ENCODE peak calls at places on chromosomes 3 and 15, in nine cellular contexts. A, W, P, B, I, N, E, L and F are unnamed samples.

GRCh38 chr3:128768471-128768870 is 42.5 kb downstream of the RAB7A start:
- DNase-seq in A (no peak), W (no peak), P (no peak), B (no peak), I (no peak), N (no peak), E (no peak), L (no peak), F (no peak)

GRCh38 chr15:25775317-25775912 is 87.7 kb downstream of the ATP10A start:
- DNase-seq in A (no peak), W (no peak), P (no peak), B (no peak), I (no peak), N (peak), E (no peak), L (no peak), F (no peak)

GRCh38 chr15:34160735-34161134 is 49.2 kb downstream of the KATNBL1 start:
- DNase-seq in A (no peak), W (no peak), P (no peak), B (no peak), I (no peak), N (no peak), E (no peak), L (no peak), F (no peak)

GRCh38 chr3:117084739-117085270 is 375.2 kb downstream of the TUSC7 start:
- DNase-seq in A (no peak), W (no peak), P (no peak), B (no peak), I (no peak), N (no peak), E (no peak), L (no peak), F (no peak)

GRCh38 chr3:43142472-43142871 is 36.6 kb upstream of the POMGNT2 start:
- DNase-seq in A (no peak), W (no peak), P (no peak), B (no peak), I (no peak), N (no peak), E (no peak), L (no peak), F (no peak)

GRCh38 chr3:7144696-7145308 is 283.9 kb downstream of the GRM7 start:
- DNase-seq in A (no peak), W (no peak), P (no peak), B (no peak), I (no peak), N (peak), E (no peak), L (peak), F (no peak)

GRCh38 chr3:172320468-172320867 is 127.8 kb downstream of the GHSR start:
- DNase-seq in A (no peak), W (no peak), P (no peak), B (no peak), I (no peak), N (no peak), E (no peak), L (no peak), F (no peak)

GRCh38 chr15:43776101-43776717 is 557 bp downstream of the ELL3 start:
- DNase-seq in A (no peak), W (no peak), P (no peak), B (peak), I (no peak), N (peak), E (no peak), L (peak), F (no peak)

GRCh38 chr3:13040381-13041074 is 32.7 kb downstream of the IQSEC1 start:
- DNase-seq in A (no peak), W (no peak), P (peak), B (no peak), I (no peak), N (peak), E (no peak), L (peak), F (no peak)

GRCh38 chr15:25245801-25246622 is 192.8 kb downstream of the UBE3A start:
- DNase-seq in A (no peak), W (no peak), P (no peak), B (peak), I (no peak), N (peak), E (no peak), L (no peak), F (no peak)

GRCh38 chr3:101243285-101244211 is 76.8 kb downstream of the IMPG2 start:
- DNase-seq in A (no peak), W (no peak), P (no peak), B (no peak), I (no peak), N (no peak), E (no peak), L (peak), F (no peak)

GRCh38 chr15:26126070-26126469 is 262.9 kb upstream of the ATP10A start:
- DNase-seq in A (no peak), W (peak), P (peak), B (no peak), I (no peak), N (peak), E (peak), L (no peak), F (no peak)

GRCh38 chr15:70097337-70098169 is at the start of gene TLE3:
- DNase-seq in A (peak), W (peak), P (peak), B (peak), I (peak), N (peak), E (peak), L (peak), F (peak)

GRCh38 chr15:28273468-28273867 is 48.5 kb downstream of the HERC2 start:
- DNase-seq in A (no peak), W (no peak), P (no peak), B (no peak), I (no peak), N (no peak), E (no peak), L (no peak), F (no peak)

GRCh38 chr15:57235865-57236264 is 140.4 kb upstream of the CGNL1 start:
- DNase-seq in A (no peak), W (no peak), P (no peak), B (no peak), I (no peak), N (no peak), E (no peak), L (no peak), F (no peak)

GRCh38 chr15:66785637-66786036 is 83.6 kb downstream of the SMAD6 start:
- DNase-seq in A (no peak), W (no peak), P (no peak), B (no peak), I (no peak), N (no peak), E (no peak), L (no peak), F (no peak)

GRCh38 chr3:13713396-13713795 is 164.5 kb downstream of the FBLN2 start:
- DNase-seq in A (no peak), W (no peak), P (no peak), B (peak), I (no peak), N (no peak), E (no peak), L (no peak), F (no peak)

GRCh38 chr3:104604326-104605010 is 762.2 kb upstream of the ALCAM start:
- DNase-seq in A (no peak), W (no peak), P (no peak), B (no peak), I (no peak), N (no peak), E (no peak), L (no peak), F (no peak)

GRCh38 chr15:43792761-43793493 is 807 bp downstream of the SERF2 start:
- DNase-seq in A (no peak), W (no peak), P (no peak), B (peak), I (no peak), N (peak), E (no peak), L (peak), F (no peak)

GRCh38 chr15:60389261-60390077 is 8.3 kb downstream of the ANXA2 start:
- DNase-seq in A (peak), W (no peak), P (no peak), B (no peak), I (no peak), N (no peak), E (no peak), L (peak), F (no peak)

GRCh38 chr3:61574854-61575253 is 13.5 kb downstream of the PTPRG start:
- DNase-seq in A (no peak), W (no peak), P (peak), B (no peak), I (no peak), N (no peak), E (no peak), L (no peak), F (no peak)

GRCh38 chr3:141979050-141979671 is 102.7 kb downstream of the ATP1B3 start:
- DNase-seq in A (no peak), W (no peak), P (peak), B (no peak), I (no peak), N (no peak), E (no peak), L (no peak), F (no peak)

GRCh38 chr15:57694264-57694663 is 12.2 kb upstream of the POLR2M start:
- DNase-seq in A (no peak), W (no peak), P (no peak), B (no peak), I (no peak), N (no peak), E (no peak), L (no peak), F (no peak)

GRCh38 chr3:118772036-118773030 is 262.3 kb downstream of the IGSF11 start:
- DNase-seq in A (no peak), W (no peak), P (no peak), B (no peak), I (no peak), N (peak), E (no peak), L (peak), F (no peak)

GRCh38 chr3:64218329-64218728 is 6.9 kb downstream of the PRICKLE2 start:
- DNase-seq in A (no peak), W (no peak), P (no peak), B (no peak), I (no peak), N (no peak), E (no peak), L (no peak), F (no peak)

GRCh38 chr15:27086800-27087199 is 115.8 kb downstream of the GABRG3 start:
- DNase-seq in A (no peak), W (no peak), P (no peak), B (no peak), I (no peak), N (no peak), E (no peak), L (no peak), F (no peak)

GRCh38 chr15:53974121-53974520 is 4.1 kb upstream of the UNC13C start:
- DNase-seq in A (no peak), W (no peak), P (no peak), B (no peak), I (no peak), N (no peak), E (no peak), L (no peak), F (no peak)